ENCODE peak calls at places on chromosomes 4 and X, in nine cellular contexts. J is body of pancreas; L is activated CD8-positive, alpha-beta memory T cell treated with anti-CD3 and anti-CD28 coated beads for 4 hours; X is skeletal muscle cell; K is AG08396; I is activated T-helper 1 cell treated with Interleukin-2 at 50 U/mL for 16 hours; M is activated CD4-positive, alpha-beta T cell treated with anti-CD3 and anti-CD28 coated beads for 36 hours; O is nephron progenitor cell; T is AG04450. E is an unnamed sample.

GRCh38 chrX:66632986-66633385 is 5.9 kb downstream of the EDA2R start:
- DNase-seq in O (no peak), K (no peak), L (no peak), I (no peak), X (no peak), M (no peak), J (no peak), T (no peak), E (no peak)

GRCh38 chr4:135050086-135050717 is 848.6 kb upstream of the PABPC4L start:
- DNase-seq in I (no peak), M (no peak), J (no peak), O (no peak), L (no peak), K (peak; percentile 5), T (no peak), X (no peak), E (no peak)

GRCh38 chrX:19064175-19064574 is 58.1 kb downstream of the ADGRG2 start:
- DNase-seq in J (no peak), O (no peak), M (no peak), L (no peak), X (peak; percentile 67), I (no peak), K (no peak), T (no peak), E (no peak)

GRCh38 chr4:81211956-81212355 is 3.1 kb downstream of the PRKG2 start:
- DNase-seq in O (no peak), M (no peak), K (no peak), L (no peak), X (no peak), J (no peak), I (no peak), T (no peak), E (no peak)

GRCh38 chr4:13047591-13047990 is 436.5 kb downstream of the RAB28 start:
- DNase-seq in X (no peak), K (no peak), M (no peak), T (no peak), I (no peak), L (no peak), O (no peak), J (no peak), E (no peak)

GRCh38 chrX:1587161-1587560 is 4.2 kb upstream of the AKAP17A start:
- DNase-seq in T (no peak), I (no peak), O (no peak), X (no peak), K (no peak), M (no peak), L (no peak), J (no peak), E (peak; percentile 16)

GRCh38 chr4:47251363-47252135 is 212.0 kb downstream of the COMMD8 start:
- DNase-seq in I (no peak), X (no peak), O (no peak), T (no peak), K (no peak), J (no peak), M (no peak), L (no peak), E (no peak)

GRCh38 chrX:124240422-124240821 is 92.0 kb upstream of the TEX13D start:
- DNase-seq in M (no peak), T (no peak), O (no peak), X (no peak), L (no peak), I (no peak), K (no peak), J (no peak), E (no peak)

GRCh38 chr4:68748181-68748981 is 67.4 kb upstream of the UGT2B10 start:
- DNase-seq in J (no peak), K (no peak), M (no peak), I (no peak), X (no peak), O (no peak), L (no peak), T (no peak), E (no peak)

GRCh38 chrX:139720136-139720535 is 12.2 kb upstream of the MCF2 start:
- DNase-seq in K (peak; percentile 40), L (no peak), M (no peak), X (no peak), J (no peak), T (peak; percentile 30), I (no peak), O (peak; percentile 1), E (no peak)

GRCh38 chr4:187128226-187128625 is 404.6 kb upstream of the FAT1 start:
- DNase-seq in O (no peak), X (peak; percentile 20), M (no peak), J (no peak), T (no peak), I (no peak), L (no peak), K (no peak), E (no peak)

GRCh38 chrX:115988825-115989224 is 181.7 kb upstream of the AGTR2 start:
- DNase-seq in X (no peak), I (no peak), L (no peak), K (no peak), J (no peak), O (no peak), M (no peak), T (no peak), E (no peak)

GRCh38 chr4:52841707-52842456 is 20.2 kb upstream of the RASL11B start:
- DNase-seq in O (no peak), T (no peak), J (no peak), K (no peak), M (no peak), I (no peak), X (no peak), L (no peak), E (peak; percentile 27)

GRCh38 chr4:176791591-176792347 is 953 bp downstream of the VEGFC start:
- DNase-seq in M (peak; percentile 3), J (no peak), L (no peak), T (no peak), O (peak; percentile 61), K (peak; percentile 39), I (no peak), X (no peak), E (peak; percentile 25)

GRCh38 chr4:5037553-5038551 is 13.4 kb upstream of the STK32B start:
- DNase-seq in I (no peak), M (no peak), J (peak; percentile 51), T (peak; percentile 94), L (no peak), O (no peak), X (peak; percentile 72), K (peak; percentile 79), E (no peak)

GRCh38 chr4:52957220-52957686 is 95.1 kb downstream of the RASL11B start:
- DNase-seq in L (no peak), J (peak; percentile 11), I (no peak), M (no peak), K (peak; percentile 14), O (peak; percentile 23), X (peak; percentile 63), T (no peak), E (no peak)

GRCh38 chr4:111274060-111274459 is 651.2 kb upstream of the PITX2 start:
- DNase-seq in K (no peak), O (no peak), T (no peak), X (no peak), M (no peak), I (no peak), J (no peak), L (no peak), E (no peak)

GRCh38 chr4:22986262-22986661 is 293.5 kb downstream of the GBA3 start:
- DNase-seq in I (no peak), X (no peak), K (no peak), T (no peak), J (no peak), O (no peak), M (no peak), L (no peak), E (no peak)

GRCh38 chr4:106325800-106326199 is 9.4 kb downstream of the AIMP1 start:
- DNase-seq in J (no peak), M (no peak), T (no peak), X (no peak), O (no peak), K (no peak), I (no peak), L (no peak), E (no peak)

GRCh38 chr4:21512351-21512750 is 436.2 kb downstream of the KCNIP4 start:
- DNase-seq in O (peak; percentile 7), T (no peak), K (peak; percentile 9), M (no peak), J (peak; percentile 3), I (no peak), L (no peak), X (peak; percentile 6), E (no peak)

GRCh38 chr4:15506464-15506863 is 36.8 kb downstream of the CC2D2A start:
- DNase-seq in O (no peak), I (no peak), X (peak; percentile 54), L (no peak), M (no peak), K (peak; percentile 13), J (no peak), T (peak; percentile 11), E (no peak)

GRCh38 chrX:106039920-106040319 is 1.4 kb upstream of the SERPINA7 start:
- DNase-seq in O (no peak), K (no peak), I (no peak), L (no peak), T (no peak), M (no peak), J (peak; percentile 19), X (no peak), E (no peak)

GRCh38 chrX:136768469-136769084 is 12.2 kb downstream of the ARHGEF6 start:
- DNase-seq in O (no peak), M (peak; percentile 75), K (peak; percentile 72), I (peak; percentile 9), L (no peak), X (peak; percentile 90), T (peak; percentile 30), J (peak; percentile 46), E (no peak)